ENCODE peak calls at places on chromosome 10, in six cellular contexts. One of them, this sample, is unnamed.

GRCh38 chr10:126063353-126063791 is 167.0 kb downstream of the FANK1 start:
- DNase-seq in fibroblast of lung: peak
- DNase-seq in kidney epithelial cell: peak
- DNase-seq in GM20000: no peak
- DNase-seq in pancreas: no peak
- DNase-seq in psoas muscle: no peak
- DNase-seq in this sample: peak

GRCh38 chr10:110216240-110216639 is 8.8 kb downstream of the MXI1 start:
- DNase-seq in fibroblast of lung: no peak
- DNase-seq in kidney epithelial cell: no peak
- DNase-seq in GM20000: no peak
- DNase-seq in pancreas: no peak
- DNase-seq in psoas muscle: no peak
- DNase-seq in this sample: no peak

GRCh38 chr10:58734116-58734515 is 221.4 kb downstream of the BICC1 start:
- DNase-seq in fibroblast of lung: peak
- DNase-seq in kidney epithelial cell: no peak
- DNase-seq in GM20000: no peak
- DNase-seq in pancreas: no peak
- DNase-seq in psoas muscle: no peak
- DNase-seq in this sample: peak

GRCh38 chr10:93061594-93062498 is 1.2 kb downstream of the CYP26C1 start:
- DNase-seq in fibroblast of lung: no peak
- DNase-seq in kidney epithelial cell: no peak
- DNase-seq in GM20000: peak
- DNase-seq in pancreas: no peak
- DNase-seq in psoas muscle: no peak
- DNase-seq in this sample: peak

GRCh38 chr10:73410897-73411296 is 3.0 kb downstream of the ANXA7 start:
- DNase-seq in fibroblast of lung: no peak
- DNase-seq in kidney epithelial cell: no peak
- DNase-seq in GM20000: no peak
- DNase-seq in pancreas: no peak
- DNase-seq in psoas muscle: no peak
- DNase-seq in this sample: no peak

GRCh38 chr10:126504051-126504760 is 115.9 kb upstream of the ADAM12 start:
- DNase-seq in fibroblast of lung: peak
- DNase-seq in kidney epithelial cell: no peak
- DNase-seq in GM20000: peak
- DNase-seq in pancreas: peak
- DNase-seq in psoas muscle: no peak
- DNase-seq in this sample: peak

GRCh38 chr10:28137907-28138880 is 139.3 kb upstream of the ODAD2 start:
- DNase-seq in fibroblast of lung: peak
- DNase-seq in kidney epithelial cell: no peak
- DNase-seq in GM20000: no peak
- DNase-seq in pancreas: no peak
- DNase-seq in psoas muscle: no peak
- DNase-seq in this sample: no peak

GRCh38 chr10:123744226-123744536 is 78.0 kb downstream of the GPR26 start:
- DNase-seq in fibroblast of lung: no peak
- DNase-seq in kidney epithelial cell: no peak
- DNase-seq in GM20000: no peak
- DNase-seq in pancreas: no peak
- DNase-seq in psoas muscle: no peak
- DNase-seq in this sample: no peak

GRCh38 chr10:130025326-130025725 is 61.3 kb upstream of the EBF3 start:
- DNase-seq in fibroblast of lung: no peak
- DNase-seq in kidney epithelial cell: no peak
- DNase-seq in GM20000: no peak
- DNase-seq in pancreas: no peak
- DNase-seq in psoas muscle: no peak
- DNase-seq in this sample: no peak

GRCh38 chr10:126314848-126315247 is 73.4 kb downstream of the ADAM12 start:
- DNase-seq in fibroblast of lung: no peak
- DNase-seq in kidney epithelial cell: no peak
- DNase-seq in GM20000: no peak
- DNase-seq in pancreas: no peak
- DNase-seq in psoas muscle: no peak
- DNase-seq in this sample: no peak

GRCh38 chr10:67818323-67818722 is 19.7 kb downstream of the DNAJC12 start:
- DNase-seq in fibroblast of lung: peak
- DNase-seq in kidney epithelial cell: peak
- DNase-seq in GM20000: no peak
- DNase-seq in pancreas: no peak
- DNase-seq in psoas muscle: no peak
- DNase-seq in this sample: no peak

GRCh38 chr10:104472505-104472904 is 118.9 kb downstream of the CFAP58 start:
- DNase-seq in fibroblast of lung: peak
- DNase-seq in kidney epithelial cell: peak
- DNase-seq in GM20000: no peak
- DNase-seq in pancreas: no peak
- DNase-seq in psoas muscle: no peak
- DNase-seq in this sample: peak

GRCh38 chr10:44991571-44991970 is 9.2 kb upstream of the ZNF22 start:
- DNase-seq in fibroblast of lung: no peak
- DNase-seq in kidney epithelial cell: no peak
- DNase-seq in GM20000: no peak
- DNase-seq in pancreas: peak
- DNase-seq in psoas muscle: no peak
- DNase-seq in this sample: no peak

GRCh38 chr10:44926771-44927751 is 15.9 kb downstream of the TMEM72 start:
- DNase-seq in fibroblast of lung: peak
- DNase-seq in kidney epithelial cell: no peak
- DNase-seq in GM20000: no peak
- DNase-seq in pancreas: peak
- DNase-seq in psoas muscle: peak
- DNase-seq in this sample: peak

GRCh38 chr10:4595920-4596319 is 230.1 kb upstream of the AKR1E2 start:
- DNase-seq in fibroblast of lung: peak
- DNase-seq in kidney epithelial cell: no peak
- DNase-seq in GM20000: no peak
- DNase-seq in pancreas: no peak
- DNase-seq in psoas muscle: no peak
- DNase-seq in this sample: peak

GRCh38 chr10:31927597-31928530 is 767 bp downstream of the ARHGAP12 start:
- DNase-seq in fibroblast of lung: peak
- DNase-seq in kidney epithelial cell: no peak
- DNase-seq in GM20000: peak
- DNase-seq in pancreas: peak
- DNase-seq in psoas muscle: peak
- DNase-seq in this sample: peak

GRCh38 chr10:69573056-69573806 is at the start of gene NEUROG3:
- DNase-seq in fibroblast of lung: no peak
- DNase-seq in kidney epithelial cell: no peak
- DNase-seq in GM20000: peak
- DNase-seq in pancreas: no peak
- DNase-seq in psoas muscle: peak
- DNase-seq in this sample: no peak

GRCh38 chr10:51389415-51390342 is 309.7 kb downstream of the CSTF2T start:
- DNase-seq in fibroblast of lung: peak
- DNase-seq in kidney epithelial cell: peak
- DNase-seq in GM20000: peak
- DNase-seq in pancreas: peak
- DNase-seq in psoas muscle: peak
- DNase-seq in this sample: peak

GRCh38 chr10:47261121-47261520 is 38.9 kb upstream of the GDF10 start:
- DNase-seq in fibroblast of lung: no peak
- DNase-seq in kidney epithelial cell: no peak
- DNase-seq in GM20000: peak
- DNase-seq in pancreas: no peak
- DNase-seq in psoas muscle: no peak
- DNase-seq in this sample: no peak

GRCh38 chr10:24952146-24952700 is at the start of gene PRTFDC1:
- DNase-seq in fibroblast of lung: peak
- DNase-seq in kidney epithelial cell: no peak
- DNase-seq in GM20000: peak
- DNase-seq in pancreas: peak
- DNase-seq in psoas muscle: peak
- DNase-seq in this sample: peak

GRCh38 chr10:132456881-132457280 is 59.9 kb downstream of the PWWP2B start:
- DNase-seq in fibroblast of lung: no peak
- DNase-seq in kidney epithelial cell: no peak
- DNase-seq in GM20000: no peak
- DNase-seq in pancreas: no peak
- DNase-seq in psoas muscle: peak
- DNase-seq in this sample: no peak

GRCh38 chr10:132458071-132458594 is 61.1 kb downstream of the PWWP2B start:
- DNase-seq in fibroblast of lung: no peak
- DNase-seq in kidney epithelial cell: no peak
- DNase-seq in GM20000: no peak
- DNase-seq in pancreas: no peak
- DNase-seq in psoas muscle: peak
- DNase-seq in this sample: no peak

GRCh38 chr10:132458595-132459251 is 61.7 kb downstream of the PWWP2B start:
- DNase-seq in fibroblast of lung: no peak
- DNase-seq in kidney epithelial cell: no peak
- DNase-seq in GM20000: peak
- DNase-seq in pancreas: peak
- DNase-seq in psoas muscle: peak
- DNase-seq in this sample: peak

GRCh38 chr10:132455986-132456847 is 59.2 kb downstream of the PWWP2B start:
- DNase-seq in fibroblast of lung: no peak
- DNase-seq in kidney epithelial cell: no peak
- DNase-seq in GM20000: no peak
- DNase-seq in pancreas: no peak
- DNase-seq in psoas muscle: peak
- DNase-seq in this sample: no peak

GRCh38 chr10:132457328-132458070 is 60.5 kb downstream of the PWWP2B start:
- DNase-seq in fibroblast of lung: no peak
- DNase-seq in kidney epithelial cell: no peak
- DNase-seq in GM20000: no peak
- DNase-seq in pancreas: no peak
- DNase-seq in psoas muscle: peak
- DNase-seq in this sample: no peak
- TF ChIP-seq CTCF in fibroblast of lung: no peak
- TF ChIP-seq CTCF in kidney epithelial cell: no peak
- TF ChIP-seq CTCF in GM20000: no peak
- TF ChIP-seq CTCF in pancreas: no peak
- TF ChIP-seq CTCF in psoas muscle: no peak
- TF ChIP-seq CTCF in this sample: no peak

GRCh38 chr10:35091994-35092393 is 1.9 kb upstream of the CUL2 start:
- DNase-seq in fibroblast of lung: no peak
- DNase-seq in kidney epithelial cell: no peak
- DNase-seq in GM20000: no peak
- DNase-seq in pancreas: no peak
- DNase-seq in psoas muscle: no peak
- DNase-seq in this sample: no peak

GRCh38 chr10:35096312-35096711 is 6.2 kb upstream of the CUL2 start:
- DNase-seq in fibroblast of lung: no peak
- DNase-seq in kidney epithelial cell: no peak
- DNase-seq in GM20000: no peak
- DNase-seq in pancreas: no peak
- DNase-seq in psoas muscle: no peak
- DNase-seq in this sample: no peak

GRCh38 chr10:35090162-35090954 is at the start of gene CUL2:
- DNase-seq in fibroblast of lung: peak
- DNase-seq in kidney epithelial cell: peak
- DNase-seq in GM20000: peak
- DNase-seq in pancreas: peak
- DNase-seq in psoas muscle: peak
- DNase-seq in this sample: peak

GRCh38 chr10:35089641-35090161 is 440 bp downstream of the CUL2 start:
- DNase-seq in fibroblast of lung: peak
- DNase-seq in kidney epithelial cell: no peak
- DNase-seq in GM20000: peak
- DNase-seq in pancreas: no peak
- DNase-seq in psoas muscle: no peak
- DNase-seq in this sample: peak

DNA sequence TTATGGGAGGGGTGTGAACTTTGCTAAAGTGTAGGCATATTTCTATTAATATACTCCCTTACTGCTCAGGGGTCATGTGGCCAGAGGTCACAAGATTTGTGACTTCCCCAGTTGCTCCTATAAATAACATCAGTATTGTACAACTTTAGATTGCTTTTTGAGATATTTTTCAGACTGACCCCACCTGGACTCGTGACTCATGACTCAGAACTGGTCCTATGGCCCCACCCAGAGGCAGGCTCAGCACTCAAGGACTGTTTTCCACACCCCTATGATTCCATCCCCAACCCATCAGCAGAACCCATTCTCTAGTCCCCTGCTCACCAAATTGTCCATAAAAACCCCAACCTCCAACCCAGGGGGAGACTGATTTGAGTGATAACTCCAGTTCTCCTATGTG is 2.7 kb upstream of the CUL2 start:
- DNase-seq in fibroblast of lung: no peak
- DNase-seq in kidney epithelial cell: no peak
- DNase-seq in GM20000: no peak
- DNase-seq in pancreas: no peak
- DNase-seq in psoas muscle: no peak
- DNase-seq in this sample: no peak
- TF ChIP-seq CTCF in fibroblast of lung: no peak
- TF ChIP-seq CTCF in kidney epithelial cell: no peak
- TF ChIP-seq CTCF in GM20000: no peak
- TF ChIP-seq CTCF in pancreas: no peak
- TF ChIP-seq CTCF in psoas muscle: no peak
- TF ChIP-seq CTCF in this sample: no peak

GRCh38 chr10:128567561-128567960 is 441.3 kb upstream of the MKI67 start:
- DNase-seq in fibroblast of lung: no peak
- DNase-seq in kidney epithelial cell: no peak
- DNase-seq in GM20000: no peak
- DNase-seq in pancreas: no peak
- DNase-seq in psoas muscle: no peak
- DNase-seq in this sample: no peak
- TF ChIP-seq CTCF in fibroblast of lung: no peak
- TF ChIP-seq CTCF in kidney epithelial cell: no peak
- TF ChIP-seq CTCF in GM20000: no peak
- TF ChIP-seq CTCF in pancreas: no peak
- TF ChIP-seq CTCF in psoas muscle: no peak
- TF ChIP-seq CTCF in this sample: no peak

GRCh38 chr10:78602201-78602917 is 466.4 kb upstream of the ZMIZ1 start:
- DNase-seq in fibroblast of lung: peak
- DNase-seq in kidney epithelial cell: no peak
- DNase-seq in GM20000: no peak
- DNase-seq in pancreas: no peak
- DNase-seq in psoas muscle: no peak
- DNase-seq in this sample: no peak

GRCh38 chr10:78604286-78604685 is 464.5 kb upstream of the ZMIZ1 start:
- DNase-seq in fibroblast of lung: no peak
- DNase-seq in kidney epithelial cell: no peak
- DNase-seq in GM20000: no peak
- DNase-seq in pancreas: no peak
- DNase-seq in psoas muscle: no peak
- DNase-seq in this sample: no peak

GRCh38 chr10:78600740-78601139 is 468.0 kb upstream of the ZMIZ1 start:
- DNase-seq in fibroblast of lung: peak
- DNase-seq in kidney epithelial cell: no peak
- DNase-seq in GM20000: no peak
- DNase-seq in pancreas: no peak
- DNase-seq in psoas muscle: no peak
- DNase-seq in this sample: peak

GRCh38 chr10:78604721-78605120 is 464.0 kb upstream of the ZMIZ1 start:
- DNase-seq in fibroblast of lung: no peak
- DNase-seq in kidney epithelial cell: no peak
- DNase-seq in GM20000: no peak
- DNase-seq in pancreas: no peak
- DNase-seq in psoas muscle: no peak
- DNase-seq in this sample: no peak

GRCh38 chr10:78605800-78606350 is 462.9 kb upstream of the ZMIZ1 start:
- DNase-seq in fibroblast of lung: peak
- DNase-seq in kidney epithelial cell: peak
- DNase-seq in GM20000: no peak
- DNase-seq in pancreas: no peak
- DNase-seq in psoas muscle: no peak
- DNase-seq in this sample: no peak
- TF ChIP-seq CTCF in fibroblast of lung: no peak
- TF ChIP-seq CTCF in kidney epithelial cell: peak
- TF ChIP-seq CTCF in GM20000: no peak
- TF ChIP-seq CTCF in pancreas: no peak
- TF ChIP-seq CTCF in psoas muscle: no peak
- TF ChIP-seq CTCF in this sample: no peak